ENCODE peak calls at places on chromosomes 6 and 20, in four cellular contexts. One of them, this sample, is unnamed.

GRCh38 chr6:28658475-28659249 is 133.0 kb downstream of the GPX5 start:
- DNase-seq in Right ventricle myocardium inferior: no peak
- DNase-seq in cerebellum: peak; percentile 48
- DNase-seq in activated CD4-positive, alpha-beta T cell treated with anti-CD3 and anti-CD28 coated beads, Interleukin-2, amount 50 U/mL, for 48 hours: no peak
- DNase-seq in this sample: no peak

GRCh38 chr20:496126-496696 is 33.9 kb upstream of the TBC1D20 start:
- DNase-seq in Right ventricle myocardium inferior: no peak
- DNase-seq in cerebellum: no peak
- DNase-seq in activated CD4-positive, alpha-beta T cell treated with anti-CD3 and anti-CD28 coated beads, Interleukin-2, amount 50 U/mL, for 48 hours: no peak
- DNase-seq in this sample: no peak

GRCh38 chr6:72826744-72827438 is 205.0 kb downstream of the KCNQ5 start:
- DNase-seq in Right ventricle myocardium inferior: no peak
- DNase-seq in cerebellum: no peak
- DNase-seq in activated CD4-positive, alpha-beta T cell treated with anti-CD3 and anti-CD28 coated beads, Interleukin-2, amount 50 U/mL, for 48 hours: no peak
- DNase-seq in this sample: no peak

GRCh38 chr6:137134483-137134882 is 39.0 kb downstream of the IL22RA2 start:
- DNase-seq in Right ventricle myocardium inferior: no peak
- DNase-seq in cerebellum: no peak
- DNase-seq in activated CD4-positive, alpha-beta T cell treated with anti-CD3 and anti-CD28 coated beads, Interleukin-2, amount 50 U/mL, for 48 hours: no peak
- DNase-seq in this sample: no peak

GRCh38 chr20:36872857-36873256 is 3.1 kb upstream of the TLDC2 start:
- DNase-seq in Right ventricle myocardium inferior: no peak
- DNase-seq in cerebellum: no peak
- DNase-seq in activated CD4-positive, alpha-beta T cell treated with anti-CD3 and anti-CD28 coated beads, Interleukin-2, amount 50 U/mL, for 48 hours: no peak
- DNase-seq in this sample: peak; percentile 73

GRCh38 chr6:35496851-35497570 is at the start of gene TEAD3:
- DNase-seq in Right ventricle myocardium inferior: peak; percentile 84
- DNase-seq in cerebellum: no peak
- DNase-seq in activated CD4-positive, alpha-beta T cell treated with anti-CD3 and anti-CD28 coated beads, Interleukin-2, amount 50 U/mL, for 48 hours: peak; percentile 41
- DNase-seq in this sample: peak; percentile 91

GRCh38 chr6:30875244-30876038 is 8.9 kb upstream of the DDR1 start:
- DNase-seq in Right ventricle myocardium inferior: no peak
- DNase-seq in cerebellum: no peak
- DNase-seq in activated CD4-positive, alpha-beta T cell treated with anti-CD3 and anti-CD28 coated beads, Interleukin-2, amount 50 U/mL, for 48 hours: no peak
- DNase-seq in this sample: no peak

GRCh38 chr6:81808834-81809598 is 56.5 kb upstream of the TENT5A start:
- DNase-seq in Right ventricle myocardium inferior: peak; percentile 71
- DNase-seq in cerebellum: peak; percentile 2
- DNase-seq in activated CD4-positive, alpha-beta T cell treated with anti-CD3 and anti-CD28 coated beads, Interleukin-2, amount 50 U/mL, for 48 hours: no peak
- DNase-seq in this sample: no peak

GRCh38 chr6:89928604-89929003 is 34.3 kb downstream of the GJA10 start:
- DNase-seq in Right ventricle myocardium inferior: no peak
- DNase-seq in cerebellum: no peak
- DNase-seq in activated CD4-positive, alpha-beta T cell treated with anti-CD3 and anti-CD28 coated beads, Interleukin-2, amount 50 U/mL, for 48 hours: no peak
- DNase-seq in this sample: no peak

GRCh38 chr6:118171852-118172251 is 264.8 kb downstream of the SLC35F1 start:
- DNase-seq in Right ventricle myocardium inferior: no peak
- DNase-seq in cerebellum: no peak
- DNase-seq in activated CD4-positive, alpha-beta T cell treated with anti-CD3 and anti-CD28 coated beads, Interleukin-2, amount 50 U/mL, for 48 hours: no peak
- DNase-seq in this sample: no peak

GRCh38 chr20:14334306-14334930 is 3.0 kb downstream of the FLRT3 start:
- DNase-seq in Right ventricle myocardium inferior: no peak
- DNase-seq in cerebellum: peak; percentile 28
- DNase-seq in activated CD4-positive, alpha-beta T cell treated with anti-CD3 and anti-CD28 coated beads, Interleukin-2, amount 50 U/mL, for 48 hours: no peak
- DNase-seq in this sample: no peak

GRCh38 chr20:13839421-13840092 is 54.7 kb downstream of the NDUFAF5 start:
- DNase-seq in Right ventricle myocardium inferior: no peak
- DNase-seq in cerebellum: no peak
- DNase-seq in activated CD4-positive, alpha-beta T cell treated with anti-CD3 and anti-CD28 coated beads, Interleukin-2, amount 50 U/mL, for 48 hours: no peak
- DNase-seq in this sample: no peak

GRCh38 chr6:6901205-6901719 is 206.5 kb upstream of the RREB1 start:
- DNase-seq in Right ventricle myocardium inferior: no peak
- DNase-seq in cerebellum: no peak
- DNase-seq in activated CD4-positive, alpha-beta T cell treated with anti-CD3 and anti-CD28 coated beads, Interleukin-2, amount 50 U/mL, for 48 hours: no peak
- DNase-seq in this sample: no peak

GRCh38 chr6:37705239-37706051 is 7.8 kb upstream of the MDGA1 start:
- DNase-seq in Right ventricle myocardium inferior: peak; percentile 91
- DNase-seq in cerebellum: peak; percentile 92
- DNase-seq in activated CD4-positive, alpha-beta T cell treated with anti-CD3 and anti-CD28 coated beads, Interleukin-2, amount 50 U/mL, for 48 hours: peak; percentile 69
- DNase-seq in this sample: peak; percentile 88

GRCh38 chr6:92716638-92717037 is 702.7 kb downstream of the EPHA7 start:
- DNase-seq in Right ventricle myocardium inferior: no peak
- DNase-seq in cerebellum: no peak
- DNase-seq in activated CD4-positive, alpha-beta T cell treated with anti-CD3 and anti-CD28 coated beads, Interleukin-2, amount 50 U/mL, for 48 hours: no peak
- DNase-seq in this sample: no peak

GRCh38 chr6:3205913-3206312 is 21.5 kb downstream of the TUBB2B start:
- DNase-seq in Right ventricle myocardium inferior: no peak
- DNase-seq in cerebellum: no peak
- DNase-seq in activated CD4-positive, alpha-beta T cell treated with anti-CD3 and anti-CD28 coated beads, Interleukin-2, amount 50 U/mL, for 48 hours: no peak
- DNase-seq in this sample: no peak

GRCh38 chr6:82283771-82284420 is 36.4 kb upstream of the IBTK start:
- DNase-seq in Right ventricle myocardium inferior: no peak
- DNase-seq in cerebellum: no peak
- DNase-seq in activated CD4-positive, alpha-beta T cell treated with anti-CD3 and anti-CD28 coated beads, Interleukin-2, amount 50 U/mL, for 48 hours: no peak
- DNase-seq in this sample: peak; percentile 65

GRCh38 chr6:153129873-153130514 is 1.1 kb downstream of the RGS17 start:
- DNase-seq in Right ventricle myocardium inferior: no peak
- DNase-seq in cerebellum: peak; percentile 32
- DNase-seq in activated CD4-positive, alpha-beta T cell treated with anti-CD3 and anti-CD28 coated beads, Interleukin-2, amount 50 U/mL, for 48 hours: no peak
- DNase-seq in this sample: peak; percentile 63

GRCh38 chr6:168039849-168040248 is 39.2 kb downstream of the FRMD1 start:
- DNase-seq in Right ventricle myocardium inferior: peak; percentile 34
- DNase-seq in cerebellum: no peak
- DNase-seq in activated CD4-positive, alpha-beta T cell treated with anti-CD3 and anti-CD28 coated beads, Interleukin-2, amount 50 U/mL, for 48 hours: no peak
- DNase-seq in this sample: no peak

GRCh38 chr6:41705996-41706835 is 29.2 kb downstream of the TFEB start:
- DNase-seq in Right ventricle myocardium inferior: peak; percentile 91
- DNase-seq in cerebellum: peak; percentile 60
- DNase-seq in activated CD4-positive, alpha-beta T cell treated with anti-CD3 and anti-CD28 coated beads, Interleukin-2, amount 50 U/mL, for 48 hours: peak; percentile 79
- DNase-seq in this sample: peak; percentile 92

This sample was measured in kidney.